ENCODE peak calls at places on chromosome 22, in seven cellular contexts. Z is WTC11; T is aorta; O is endothelial cell; D is Right ventricle myocardium superior; F is activated CD4-positive, CD25-positive, alpha-beta regulatory T cell; R is dorsolateral prefrontal cortex. G is an unnamed sample.

GRCh38 chr22:36026741-36027140 is 1.9 kb downstream of the RBFOX2 start:
- DNase-seq in Z (no peak), T (no peak), O (peak; percentile 16), D (no peak), F (no peak), R (no peak), G (no peak)

GRCh38 chr22:44068422-44069191 is 44.5 kb downstream of the PARVB start:
- DNase-seq in Z (no peak), T (peak; percentile 73), O (peak; percentile 7), D (peak; percentile 65), F (no peak), R (no peak), G (no peak)

GRCh38 chr22:48423481-48423901 is 1404.2 kb downstream of the BRD1 start:
- DNase-seq in Z (no peak), T (no peak), O (no peak), D (no peak), F (no peak), R (no peak), G (no peak)

GRCh38 chr22:20438678-20439492 is 1.3 kb upstream of the SCARF2 start:
- DNase-seq in Z (peak; percentile 54), T (peak; percentile 53), O (no peak), D (peak; percentile 51), F (no peak), R (peak; percentile 31), G (peak; percentile 77)

GRCh38 chr22:45441158-45441557 is 27.7 kb downstream of the RIBC2 start:
- DNase-seq in Z (peak; percentile 60), T (peak; percentile 73), O (peak; percentile 48), D (peak; percentile 76), F (no peak), R (peak; percentile 52), G (no peak)

GRCh38 chr22:36873614-36874308 is 13.0 kb downstream of the NCF4 start:
- DNase-seq in Z (peak; percentile 25), T (no peak), O (peak; percentile 34), D (peak; percentile 63), F (no peak), R (no peak), G (peak; percentile 85)

GRCh38 chr22:17303840-17304779 is 65.2 kb upstream of the CECR2 start:
- DNase-seq in Z (no peak), T (no peak), O (no peak), D (no peak), F (no peak), R (no peak), G (peak; percentile 79)

GRCh38 chr22:44337658-44338004 is 24.9 kb upstream of the SHISAL1 start:
- DNase-seq in Z (no peak), T (peak; percentile 72), O (no peak), D (no peak), F (no peak), R (peak; percentile 74), G (no peak)

GRCh38 chr22:48366591-48366990 is 1461.1 kb downstream of the BRD1 start:
- DNase-seq in Z (no peak), T (no peak), O (no peak), D (no peak), F (no peak), R (no peak), G (no peak)

GRCh38 chr22:47794851-47795250 is 1032.4 kb downstream of the TBC1D22A start:
- DNase-seq in Z (no peak), T (no peak), O (no peak), D (no peak), F (no peak), R (no peak), G (peak; percentile 52)

GRCh38 chr22:36433318-36434231 is 45.8 kb upstream of the MYH9 start:
- DNase-seq in Z (no peak), T (no peak), O (no peak), D (no peak), F (no peak), R (no peak), G (no peak)

GRCh38 chr22:45077826-45078334 is 68.1 kb upstream of the PHF21B start:
- DNase-seq in Z (no peak), T (no peak), O (no peak), D (no peak), F (no peak), R (no peak), G (no peak)

GRCh38 chr22:47167056-47167455 is 404.6 kb downstream of the TBC1D22A start:
- DNase-seq in Z (no peak), T (no peak), O (no peak), D (peak; percentile 1), F (no peak), R (peak; percentile 21), G (peak; percentile 40)